ENCODE peak calls at places on chromosomes 5 and 9, in ten cellular contexts. O is A549; J is PC-3; V is activated CD8-positive, alpha-beta T cell treated with anti-CD3 and anti-CD28 coated beads for 36 hours; T is transverse colon; W is progenitor cell of endocrine pancreas; N is prostate gland; E is IMR-90; H is AG09319; R is gastrocnemius medialis. K is an unnamed sample.

GRCh38 chr5:1110930-1111726 is 735 bp downstream of the SLC12A7 start:
- DNase-seq in E (no peak), V (peak), H (no peak), N (no peak), T (no peak), O (peak), W (peak), R (no peak), J (peak), K (no peak)

GRCh38 chr9:113664176-113664875 is 200.8 kb downstream of the RGS3 start:
- DNase-seq in T (no peak), J (no peak), W (no peak), V (no peak), N (no peak), R (no peak), E (no peak), O (no peak), H (no peak), K (no peak)

GRCh38 chr5:176743828-176744583 is 66.4 kb upstream of the UNC5A start:
- DNase-seq in J (no peak), V (no peak), H (no peak), R (no peak), E (no peak), W (no peak), O (no peak), T (no peak), N (no peak), K (no peak)

GRCh38 chr9:126329476-126330275 is 3.0 kb downstream of the MVB12B start:
- DNase-seq in E (no peak), T (peak), O (no peak), W (no peak), H (no peak), V (peak), R (peak), J (no peak), N (peak), K (peak)

GRCh38 chr9:28332648-28333047 is 759.4 kb upstream of the C9orf72 start:
- DNase-seq in J (no peak), W (no peak), E (no peak), N (no peak), V (no peak), R (no peak), O (no peak), T (no peak), H (no peak), K (no peak)

GRCh38 chr5:72065751-72066255 is 41.5 kb upstream of the MAP1B start:
- DNase-seq in V (no peak), J (no peak), H (no peak), R (no peak), W (peak), N (no peak), O (peak), T (no peak), E (peak), K (no peak)

GRCh38 chr5:142325677-142326479 is 1.1 kb upstream of the SPRY4 start:
- DNase-seq in N (peak), J (peak), R (no peak), O (peak), H (peak), T (peak), V (peak), E (peak), W (peak), K (no peak)

GRCh38 chr9:111961575-111961974 is 65.0 kb downstream of the UGCG start:
- DNase-seq in J (no peak), H (no peak), W (no peak), V (no peak), E (peak), O (peak), R (no peak), N (no peak), T (no peak), K (peak)

GRCh38 chr9:126805546-126806262 is 864 bp downstream of the ZBTB43 start:
- DNase-seq in J (peak), V (peak), O (peak), N (no peak), R (peak), T (peak), E (peak), H (no peak), W (no peak), K (peak)

GRCh38 chr9:17938256-17938655 is 359.4 kb downstream of the SH3GL2 start:
- DNase-seq in R (no peak), H (no peak), T (no peak), E (no peak), J (no peak), V (no peak), N (no peak), O (no peak), W (no peak), K (no peak)

GRCh38 chr5:132779961-132780360 is 2.9 kb upstream of the SEPTIN8 start:
- DNase-seq in O (no peak), T (no peak), E (no peak), W (no peak), R (no peak), V (no peak), N (no peak), H (no peak), J (no peak), K (no peak)

DNA sequence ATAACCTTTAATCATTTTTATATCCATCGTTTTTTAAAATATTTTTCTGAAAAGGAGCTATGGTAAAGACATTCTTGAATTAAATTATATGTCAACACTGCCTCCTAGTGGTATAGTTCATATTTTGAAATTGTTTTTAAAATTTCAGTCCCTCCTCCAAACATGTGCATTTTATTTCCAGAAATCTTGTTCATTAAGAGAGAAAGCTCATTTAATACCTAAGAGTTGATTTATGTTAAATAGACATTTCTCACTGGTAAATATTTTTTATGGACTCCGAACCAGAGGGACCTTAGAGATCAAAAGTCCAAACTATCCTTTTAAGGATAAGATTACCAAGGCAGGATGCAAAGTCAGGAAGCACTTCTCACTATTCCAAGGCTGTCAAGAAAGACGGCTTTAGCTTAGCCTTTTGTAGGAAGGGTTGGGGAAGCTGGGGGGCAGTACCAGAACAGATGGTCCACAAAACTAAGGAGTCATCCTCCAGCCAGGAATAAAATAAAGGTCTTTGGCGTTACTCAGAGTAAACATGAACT is 21.6 kb downstream of the BHMT start:
- DNase-seq in E (peak), V (no peak), T (no peak), O (peak), R (no peak), N (no peak), W (no peak), H (no peak), J (peak), K (peak)
- TF ChIP-seq CTCF in E (peak), V (peak), T (peak), O (peak), R (peak), N (peak), W (peak), H (peak), J (peak), K (no peak)

GRCh38 chr5:144469106-144469505 is 298.4 kb downstream of the KCTD16 start:
- DNase-seq in T (no peak), E (peak), O (no peak), J (no peak), V (no peak), R (no peak), H (no peak), W (no peak), N (no peak), K (no peak)

GRCh38 chr5:144473650-144474049 is 303.0 kb downstream of the KCTD16 start:
- DNase-seq in T (no peak), J (no peak), O (no peak), V (no peak), N (no peak), W (no peak), E (no peak), H (no peak), R (no peak), K (no peak)

GRCh38 chr5:144468542-144468941 is 297.9 kb downstream of the KCTD16 start:
- DNase-seq in N (no peak), R (no peak), J (no peak), O (no peak), V (no peak), H (no peak), W (no peak), T (no peak), E (no peak), K (no peak)

GRCh38 chr5:144465441-144465840 is 294.8 kb downstream of the KCTD16 start:
- DNase-seq in N (no peak), J (no peak), W (no peak), H (no peak), T (no peak), V (no peak), O (no peak), R (no peak), E (no peak), K (no peak)

GRCh38 chr5:144467795-144468194 is 297.1 kb downstream of the KCTD16 start:
- DNase-seq in J (peak), N (peak), V (no peak), R (no peak), O (peak), E (peak), W (no peak), T (peak), H (no peak), K (peak)
- TF ChIP-seq CTCF in J (peak), N (no peak), V (no peak), R (no peak), O (peak), E (peak), W (peak), T (no peak), H (peak), K (peak)

GRCh38 chr9:97983524-97984187 is 515 bp downstream of the ANP32B start:
- DNase-seq in W (peak), J (peak), T (peak), O (peak), V (peak), R (peak), N (peak), H (no peak), E (peak), K (peak)
- TF ChIP-seq CTCF in W (no peak), J (no peak), T (no peak), O (no peak), V (peak), R (no peak), N (no peak), H (no peak), E (peak), K (no peak)

DNA sequence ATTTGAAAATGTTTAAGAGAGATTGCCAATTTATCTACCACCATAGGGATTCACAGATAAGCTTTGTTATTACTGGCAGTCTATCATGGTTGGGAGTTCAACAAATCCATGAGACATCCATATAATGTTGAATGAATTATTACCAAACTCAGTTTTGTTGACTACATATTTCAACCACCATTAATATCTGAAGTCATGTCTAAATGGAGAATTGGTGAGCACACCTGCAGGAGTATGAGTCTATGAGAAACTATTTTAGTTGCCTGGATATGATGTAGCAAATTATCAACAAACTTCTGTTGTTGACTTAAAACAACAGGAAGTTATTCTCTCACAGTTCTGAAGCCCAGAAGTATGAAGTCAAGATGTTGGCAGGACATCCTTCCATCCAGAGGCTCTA is 126.8 kb upstream of the FBXL7 start:
- DNase-seq in V (no peak), T (no peak), W (no peak), J (no peak), E (no peak), H (no peak), R (no peak), O (no peak), N (no peak), K (peak)
- TF ChIP-seq CTCF in V (no peak), T (no peak), W (no peak), J (no peak), E (no peak), H (no peak), R (no peak), O (no peak), N (no peak), K (no peak)

GRCh38 chr9:120937596-120937995 is 11.0 kb upstream of the TRAF1 start:
- DNase-seq in O (no peak), J (no peak), N (no peak), R (no peak), V (no peak), W (no peak), H (no peak), T (no peak), E (peak), K (no peak)
- TF ChIP-seq CTCF in O (no peak), J (no peak), N (no peak), R (no peak), V (no peak), W (no peak), H (no peak), T (no peak), E (no peak), K (no peak)

GRCh38 chr9:82553654-82554366 is 509.1 kb downstream of the RASEF start:
- DNase-seq in R (no peak), H (no peak), J (peak), O (no peak), E (peak), W (no peak), N (no peak), T (no peak), V (no peak), K (peak)

GRCh38 chr9:82552784-82553183 is 510.2 kb downstream of the RASEF start:
- DNase-seq in J (no peak), W (no peak), H (no peak), N (no peak), R (no peak), V (no peak), O (no peak), T (no peak), E (no peak), K (no peak)

GRCh38 chr9:82555408-82555807 is 507.5 kb downstream of the RASEF start:
- DNase-seq in E (no peak), T (no peak), O (no peak), V (no peak), J (no peak), H (no peak), N (no peak), W (no peak), R (no peak), K (no peak)

GRCh38 chr9:82558855-82559615 is 503.9 kb downstream of the RASEF start:
- DNase-seq in R (no peak), J (no peak), H (no peak), E (peak), V (no peak), O (no peak), T (no peak), N (no peak), W (no peak), K (peak)

DNA sequence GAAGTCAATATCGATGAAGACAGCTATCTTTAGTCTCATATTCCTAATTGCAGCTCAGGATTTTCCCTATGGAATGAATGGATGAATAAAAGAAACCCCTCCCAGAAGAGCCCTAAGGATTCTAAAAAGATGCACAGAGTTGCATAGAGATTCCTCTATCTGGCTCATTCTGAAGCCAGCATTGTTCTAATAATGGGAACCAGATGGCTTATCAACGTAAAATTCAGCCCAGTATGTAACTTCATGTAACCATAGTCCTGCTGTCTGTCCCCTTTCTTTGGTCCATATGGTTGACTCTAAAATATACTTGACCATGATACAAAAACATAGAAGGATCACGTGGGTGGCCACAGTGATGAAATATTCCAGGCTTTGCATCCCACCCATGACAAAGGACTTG is 508.6 kb downstream of the RASEF start:
- DNase-seq in T (no peak), J (no peak), V (no peak), N (no peak), E (no peak), R (no peak), O (no peak), H (no peak), W (no peak), K (no peak)
- TF ChIP-seq CTCF in T (no peak), J (no peak), V (no peak), N (no peak), E (no peak), R (no peak), O (no peak), H (no peak), W (no peak), K (no peak)